ENCODE peak calls at places on chromosomes 13 and 19, in four cellular contexts. One of them, this sample, is unnamed.
A peak's percentile ranks its signal among the peaks of the same experiment; 100 is the strongest.

GRCh38 chr19:18675779-18676178 is 7.7 kb upstream of the CRTC1 start:
- DNase-seq in K562: peak; percentile 54
- DNase-seq in H1: no peak
- DNase-seq in HCT116: peak; percentile 10
- DNase-seq in this sample: no peak

GRCh38 chr13:25397763-25398162 is 26.0 kb downstream of the ATP8A2 start:
- DNase-seq in HCT116: no peak
- DNase-seq in K562: no peak
- DNase-seq in H1: no peak
- DNase-seq in this sample: no peak

GRCh38 chr19:32018014-32018413 is 327.4 kb upstream of the ZNF507 start:
- DNase-seq in H1: no peak
- DNase-seq in HCT116: no peak
- DNase-seq in K562: no peak
- DNase-seq in this sample: no peak

GRCh38 chr13:75836441-75836840 is 200.3 kb downstream of the LMO7 start:
- DNase-seq in HCT116: no peak
- DNase-seq in K562: no peak
- DNase-seq in H1: no peak
- DNase-seq in this sample: no peak

GRCh38 chr19:10270180-10270615 is 722 bp upstream of the ICAM1 start:
- DNase-seq in K562: peak; percentile 72
- DNase-seq in H1: no peak
- DNase-seq in HCT116: no peak
- DNase-seq in this sample: no peak

GRCh38 chr19:37698216-37698615 is 21.3 kb downstream of the ZNF607 start:
- DNase-seq in HCT116: no peak
- DNase-seq in H1: no peak
- DNase-seq in K562: no peak
- DNase-seq in this sample: no peak

GRCh38 chr13:41085961-41086360 is 24.7 kb downstream of the WBP4 start:
- DNase-seq in H1: peak; percentile 53
- DNase-seq in K562: no peak
- DNase-seq in HCT116: no peak
- DNase-seq in this sample: no peak

GRCh38 chr19:44643605-44644390 is at the start of gene PVR:
- DNase-seq in HCT116: no peak
- DNase-seq in K562: peak; percentile 73
- DNase-seq in H1: peak; percentile 29
- DNase-seq in this sample: peak; percentile 50

GRCh38 chr13:46542833-46543232 is 10.1 kb upstream of the LRCH1 start:
- DNase-seq in K562: no peak
- DNase-seq in H1: no peak
- DNase-seq in HCT116: no peak
- DNase-seq in this sample: no peak

GRCh38 chr19:2150794-2151338 is 500 bp downstream of the AP3D1 start:
- DNase-seq in H1: no peak
- DNase-seq in HCT116: no peak
- DNase-seq in K562: peak; percentile 58
- DNase-seq in this sample: no peak

GRCh38 chr19:38079926-38080380 is 144.1 kb downstream of the DPF1 start:
- DNase-seq in HCT116: no peak
- DNase-seq in H1: no peak
- DNase-seq in K562: no peak
- DNase-seq in this sample: peak; percentile 68

GRCh38 chr19:28486934-28487333 is 726.0 kb downstream of the UQCRFS1 start:
- DNase-seq in HCT116: no peak
- DNase-seq in H1: no peak
- DNase-seq in K562: no peak
- DNase-seq in this sample: no peak

GRCh38 chr19:7831452-7831851 is 1.4 kb downstream of the EVI5L start:
- DNase-seq in HCT116: peak; percentile 66
- DNase-seq in K562: peak; percentile 68
- DNase-seq in H1: peak; percentile 39
- DNase-seq in this sample: peak; percentile 70

GRCh38 chr13:109979186-109979585 is 192.8 kb upstream of the IRS2 start:
- DNase-seq in K562: no peak
- DNase-seq in HCT116: peak; percentile 2
- DNase-seq in H1: no peak
- DNase-seq in this sample: no peak

GRCh38 chr19:51503891-51504290 is 2.3 kb upstream of the SIGLEC12 start:
- DNase-seq in H1: no peak
- DNase-seq in K562: no peak
- DNase-seq in HCT116: no peak
- DNase-seq in this sample: no peak

GRCh38 chr13:44932171-44932849 is 57.0 kb downstream of the NUFIP1 start:
- DNase-seq in HCT116: no peak
- DNase-seq in K562: no peak
- DNase-seq in H1: no peak
- DNase-seq in this sample: no peak

GRCh38 chr19:3509566-3509989 is 3.5 kb downstream of the FZR1 start:
- DNase-seq in K562: no peak
- DNase-seq in HCT116: no peak
- DNase-seq in H1: no peak
- DNase-seq in this sample: no peak

GRCh38 chr13:105389373-105389772 is 1146.1 kb downstream of the EFNB2 start:
- DNase-seq in K562: no peak
- DNase-seq in H1: no peak
- DNase-seq in HCT116: no peak
- DNase-seq in this sample: no peak

GRCh38 chr19:3387645-3388589 is 21.5 kb downstream of the NFIC start:
- DNase-seq in HCT116: no peak
- DNase-seq in K562: no peak
- DNase-seq in H1: no peak
- DNase-seq in this sample: no peak

GRCh38 chr19:57099199-57099661 is 20.6 kb upstream of the USP29 start:
- DNase-seq in K562: peak; percentile 66
- DNase-seq in H1: no peak
- DNase-seq in HCT116: peak; percentile 1
- DNase-seq in this sample: peak; percentile 49

GRCh38 chr19:8101311-8101710 is 48.1 kb downstream of the FBN3 start:
- DNase-seq in HCT116: no peak
- DNase-seq in K562: no peak
- DNase-seq in H1: no peak
- DNase-seq in this sample: no peak

GRCh38 chr19:14369399-14370168 is 11.7 kb upstream of the ADGRE5 start:
- DNase-seq in HCT116: no peak
- DNase-seq in K562: no peak
- DNase-seq in H1: no peak
- DNase-seq in this sample: no peak

GRCh38 chr13:98858206-98858605 is 105.7 kb upstream of the SLC15A1 start:
- DNase-seq in HCT116: no peak
- DNase-seq in K562: no peak
- DNase-seq in H1: no peak
- DNase-seq in this sample: no peak

GRCh38 chr13:114194853-114195252 is 15.8 kb downstream of the CFAP97D2 start:
- DNase-seq in HCT116: no peak
- DNase-seq in H1: no peak
- DNase-seq in K562: no peak
- DNase-seq in this sample: no peak

GRCh38 chr19:57664269-57665127 is 4.2 kb upstream of the ZSCAN4 start:
- DNase-seq in K562: peak; percentile 52
- DNase-seq in HCT116: no peak
- DNase-seq in H1: no peak
- DNase-seq in this sample: peak; percentile 39

GRCh38 chr19:13962738-13963602 is 10.7 kb downstream of the DCAF15 start:
- DNase-seq in K562: no peak
- DNase-seq in HCT116: no peak
- DNase-seq in H1: no peak
- DNase-seq in this sample: no peak

GRCh38 chr13:26985285-26985878 is 186.2 kb downstream of the USP12 start:
- DNase-seq in H1: no peak
- DNase-seq in HCT116: peak; percentile 76
- DNase-seq in K562: peak; percentile 62
- DNase-seq in this sample: peak; percentile 74
- TF ChIP-seq FOSL1 in H1: no peak
- TF ChIP-seq FOSL1 in HCT116: no peak
- TF ChIP-seq FOSL1 in K562: no peak
- TF ChIP-seq FOSL1 in this sample: no peak

DNA sequence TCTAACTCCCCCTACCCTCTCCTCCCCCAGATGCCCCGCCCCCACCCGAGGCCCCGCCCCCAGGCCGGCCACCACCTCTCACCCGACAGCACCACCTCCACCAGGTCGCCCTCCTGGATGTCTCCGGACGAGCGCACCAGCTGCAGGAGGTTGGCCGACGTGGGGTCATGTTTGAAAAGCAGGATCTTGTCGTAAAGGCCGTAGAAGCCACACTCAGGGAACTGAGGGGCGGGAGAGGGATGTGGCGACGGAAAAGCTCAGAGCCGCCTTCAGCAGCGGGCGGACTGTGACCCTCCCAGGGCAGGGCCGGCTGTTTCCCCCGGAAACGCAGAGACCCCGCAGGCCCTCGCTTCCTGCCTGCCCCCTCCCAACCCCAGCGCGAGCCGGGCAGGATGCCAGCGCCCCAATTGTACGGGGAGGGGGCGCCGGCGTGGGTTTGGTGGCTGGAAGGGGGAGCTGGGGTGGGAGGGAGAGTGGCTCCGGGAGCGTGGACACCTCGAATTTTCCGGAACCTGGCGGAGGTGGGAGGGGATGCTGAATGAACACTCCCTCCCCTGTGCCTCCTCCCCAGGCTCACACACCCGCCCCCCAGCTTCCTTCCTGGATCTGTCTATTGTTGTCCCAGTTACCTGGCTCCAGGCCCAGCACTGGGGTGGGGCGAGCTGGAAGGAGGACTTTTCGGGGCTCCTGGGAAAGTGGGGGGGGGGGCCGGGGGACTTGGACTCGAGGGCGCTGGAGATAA is 3.0 kb downstream of the PRKD2 start:
- DNase-seq in K562: peak; percentile 90
- DNase-seq in HCT116: peak; percentile 70
- DNase-seq in H1: no peak
- DNase-seq in this sample: peak; percentile 75
- TF ChIP-seq FOSL1 in K562: no peak
- TF ChIP-seq FOSL1 in HCT116: no peak
- TF ChIP-seq FOSL1 in H1: no peak
- TF ChIP-seq FOSL1 in this sample: no peak

GRCh38 chr13:36813226-36813625 is 5.8 kb upstream of the RFXAP start:
- DNase-seq in H1: no peak
- DNase-seq in K562: no peak
- DNase-seq in HCT116: no peak
- DNase-seq in this sample: no peak

GRCh38 chr13:36818483-36819063 is 449 bp upstream of the RFXAP start:
- DNase-seq in K562: no peak
- DNase-seq in H1: no peak
- DNase-seq in HCT116: no peak
- DNase-seq in this sample: no peak

GRCh38 chr13:36814465-36814864 is 4.6 kb upstream of the RFXAP start:
- DNase-seq in H1: no peak
- DNase-seq in HCT116: no peak
- DNase-seq in K562: no peak
- DNase-seq in this sample: no peak

GRCh38 chr13:36817996-36818395 is 1.0 kb upstream of the RFXAP start:
- DNase-seq in H1: no peak
- DNase-seq in K562: no peak
- DNase-seq in HCT116: no peak
- DNase-seq in this sample: no peak

DNA sequence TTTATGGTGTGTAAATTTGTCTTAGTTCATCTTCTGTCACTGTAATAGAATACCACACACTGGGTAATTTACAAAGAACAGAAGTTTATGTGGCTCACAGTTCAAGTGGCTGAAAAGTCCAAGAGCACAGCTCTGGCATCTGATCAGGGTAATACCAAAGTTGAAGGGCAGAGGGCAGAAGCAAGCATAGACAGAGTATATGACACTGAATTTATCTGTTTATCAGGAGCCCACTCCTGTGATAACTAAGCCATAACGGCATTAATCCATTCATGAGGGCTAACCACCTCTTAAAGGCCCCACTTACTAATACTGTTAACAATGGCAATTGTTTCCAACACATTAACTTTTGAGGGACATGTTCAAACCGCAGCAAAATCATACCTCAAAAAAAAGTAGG is 4.0 kb upstream of the RFXAP start:
- DNase-seq in H1: no peak
- DNase-seq in HCT116: peak; percentile 16
- DNase-seq in K562: peak; percentile 11
- DNase-seq in this sample: peak; percentile 28
- TF ChIP-seq FOSL1 in H1: no peak
- TF ChIP-seq FOSL1 in HCT116: no peak
- TF ChIP-seq FOSL1 in K562: no peak
- TF ChIP-seq FOSL1 in this sample: no peak

GRCh38 chr19:41224632-41225031 is 5.6 kb downstream of the AXL start:
- DNase-seq in K562: no peak
- DNase-seq in HCT116: no peak
- DNase-seq in H1: no peak
- DNase-seq in this sample: no peak

GRCh38 chr19:41222240-41222639 is 3.2 kb downstream of the AXL start:
- DNase-seq in H1: no peak
- DNase-seq in HCT116: no peak
- DNase-seq in K562: no peak
- DNase-seq in this sample: no peak

GRCh38 chr19:41225238-41226052 is 6.4 kb downstream of the AXL start:
- DNase-seq in H1: peak; percentile 47
- DNase-seq in HCT116: peak; percentile 97
- DNase-seq in K562: peak; percentile 86
- DNase-seq in this sample: peak; percentile 91

GRCh38 chr19:41221514-41222205 is 2.6 kb downstream of the AXL start:
- DNase-seq in HCT116: no peak
- DNase-seq in H1: no peak
- DNase-seq in K562: no peak
- DNase-seq in this sample: no peak

GRCh38 chr19:41223431-41224234 is 4.6 kb downstream of the AXL start:
- DNase-seq in HCT116: peak; percentile 49
- DNase-seq in H1: peak; percentile 84
- DNase-seq in K562: no peak
- DNase-seq in this sample: peak; percentile 57
- TF ChIP-seq FOSL1 in HCT116: peak; percentile 93
- TF ChIP-seq FOSL1 in H1: no peak
- TF ChIP-seq FOSL1 in K562: peak; percentile 66
- TF ChIP-seq FOSL1 in this sample: no peak

This sample was measured in HepG2.